ENCODE peak calls at places on chromosomes 4 and X, in eight cellular contexts. R, P, E, V, Q, U, Z and M are unnamed samples.

GRCh38 chr4:182042945-182043344 is 200.3 kb upstream of the TENM3 start:
- DNase-seq in R (no peak), P (no peak), E (no peak), V (no peak), Q (no peak), U (no peak), Z (no peak), M (no peak)

GRCh38 chr4:766152-766515 is 59.8 kb downstream of the CPLX1 start:
- DNase-seq in R (no peak), P (peak; percentile 18), E (peak; percentile 33), V (no peak), Q (no peak), U (no peak), Z (no peak), M (no peak)

GRCh38 chr4:83320548-83320947 is 14.1 kb downstream of the HPSE start:
- DNase-seq in R (peak; percentile 70), P (peak; percentile 32), E (peak; percentile 65), V (no peak), Q (no peak), U (no peak), Z (no peak), M (no peak)

GRCh38 chr4:98838977-98839618 is 89.8 kb downstream of the EIF4E start:
- DNase-seq in R (no peak), P (peak; percentile 56), E (peak; percentile 94), V (peak; percentile 2), Q (no peak), U (no peak), Z (peak; percentile 32), M (no peak)

GRCh38 chr4:722851-723360 is 17.3 kb downstream of the PCGF3 start:
- DNase-seq in R (no peak), P (no peak), E (no peak), V (no peak), Q (no peak), U (no peak), Z (no peak), M (no peak)

GRCh38 chr4:168840988-168841681 is 168.9 kb downstream of the CBR4 start:
- DNase-seq in R (no peak), P (no peak), E (no peak), V (no peak), Q (no peak), U (peak; percentile 87), Z (no peak), M (no peak)

GRCh38 chrX:68694429-68695205 is 47.2 kb downstream of the STARD8 start:
- DNase-seq in R (no peak), P (no peak), E (no peak), V (no peak), Q (peak; percentile 34), U (no peak), Z (no peak), M (no peak)

GRCh38 chr4:16914208-16914607 is 15.8 kb upstream of the LDB2 start:
- DNase-seq in R (no peak), P (peak; percentile 71), E (peak; percentile 63), V (peak; percentile 1), Q (peak; percentile 7), U (peak; percentile 69), Z (no peak), M (no peak)

GRCh38 chr4:140085062-140085622 is 68.8 kb downstream of the MAML3 start:
- DNase-seq in R (no peak), P (no peak), E (no peak), V (no peak), Q (no peak), U (no peak), Z (no peak), M (no peak)

GRCh38 chr4:69731826-69732225 is 28.6 kb downstream of the SULT1B1 start:
- DNase-seq in R (no peak), P (peak; percentile 49), E (peak; percentile 40), V (no peak), Q (no peak), U (no peak), Z (no peak), M (no peak)

GRCh38 chrX:43940811-43941210 is 32.4 kb downstream of the NDP start:
- DNase-seq in R (no peak), P (peak; percentile 65), E (peak; percentile 56), V (peak; percentile 10), Q (no peak), U (peak; percentile 20), Z (no peak), M (no peak)

GRCh38 chr4:103002551-103002950 is 17.0 kb downstream of the SLC9B1 start:
- DNase-seq in R (no peak), P (peak; percentile 36), E (peak; percentile 39), V (no peak), Q (no peak), U (no peak), Z (no peak), M (no peak)

GRCh38 chr4:150668824-150669223 is 86.9 kb downstream of the MAB21L2 start:
- DNase-seq in R (no peak), P (no peak), E (no peak), V (no peak), Q (no peak), U (peak; percentile 20), Z (no peak), M (no peak)

GRCh38 chrX:53728506-53728905 is 42.0 kb upstream of the HUWE1 start:
- DNase-seq in R (no peak), P (no peak), E (no peak), V (no peak), Q (no peak), U (no peak), Z (no peak), M (no peak)

GRCh38 chr4:107519057-107519456 is 201.0 kb downstream of the PAPSS1 start:
- DNase-seq in R (no peak), P (peak; percentile 41), E (peak; percentile 52), V (peak; percentile 27), Q (peak; percentile 42), U (peak; percentile 64), Z (peak; percentile 19), M (no peak)

GRCh38 chrX:35442421-35442820 is 355.7 kb upstream of the MAGEB16 start:
- DNase-seq in R (no peak), P (no peak), E (no peak), V (no peak), Q (no peak), U (no peak), Z (no peak), M (no peak)

GRCh38 chrX:80223922-80224579 is 196.2 kb upstream of the TENT5D start:
- DNase-seq in R (no peak), P (peak; percentile 8), E (peak; percentile 8), V (no peak), Q (no peak), U (peak; percentile 17), Z (no peak), M (no peak)

GRCh38 chr4:186829740-186830449 is 106.2 kb upstream of the FAT1 start:
- DNase-seq in R (no peak), P (peak; percentile 77), E (peak; percentile 92), V (no peak), Q (peak; percentile 97), U (no peak), Z (peak; percentile 82), M (no peak)

GRCh38 chrX:153828723-153829548 is 1.4 kb downstream of the PDZD4 start:
- DNase-seq in R (no peak), P (no peak), E (peak; percentile 15), V (no peak), Q (no peak), U (peak; percentile 74), Z (no peak), M (peak; percentile 28)

GRCh38 chr4:103934178-103934789 is 214.5 kb upstream of the TACR3 start:
- DNase-seq in R (no peak), P (peak; percentile 68), E (peak; percentile 58), V (peak; percentile 16), Q (peak; percentile 67), U (peak; percentile 73), Z (peak; percentile 58), M (peak; percentile 63)

GRCh38 chr4:96916731-96917130 is 1076.8 kb downstream of the PDHA2 start:
- DNase-seq in R (no peak), P (no peak), E (no peak), V (no peak), Q (no peak), U (peak; percentile 44), Z (no peak), M (no peak)
- TF ChIP-seq CTCF in R (no peak), P (no peak), E (no peak), V (no peak), Q (no peak), U (no peak), Z (no peak), M (no peak)

GRCh38 chrX:135295238-135295943 is 13.9 kb upstream of the ETDC start:
- DNase-seq in R (peak; percentile 52), P (peak; percentile 22), E (peak; percentile 55), V (no peak), Q (peak; percentile 79), U (peak; percentile 80), Z (no peak), M (peak; percentile 63)
- TF ChIP-seq CTCF in R (no peak), P (peak; percentile 35), E (peak; percentile 43), V (no peak), Q (no peak), U (peak; percentile 27), Z (no peak), M (peak; percentile 9)

GRCh38 chrX:133007458-133007857 is 49.0 kb upstream of the HS6ST2 start:
- DNase-seq in R (no peak), P (no peak), E (no peak), V (no peak), Q (no peak), U (no peak), Z (no peak), M (no peak)

GRCh38 chrX:133005616-133006015 is 47.2 kb upstream of the HS6ST2 start:
- DNase-seq in R (no peak), P (no peak), E (no peak), V (no peak), Q (no peak), U (no peak), Z (no peak), M (no peak)

GRCh38 chrX:133005038-133005437 is 46.6 kb upstream of the HS6ST2 start:
- DNase-seq in R (no peak), P (peak; percentile 9), E (peak; percentile 13), V (peak; percentile 2), Q (peak; percentile 11), U (peak; percentile 29), Z (no peak), M (peak; percentile 8)
- TF ChIP-seq CTCF in R (peak; percentile 48), P (peak; percentile 59), E (peak; percentile 55), V (peak; percentile 78), Q (peak; percentile 76), U (peak; percentile 73), Z (peak; percentile 47), M (peak; percentile 41)

GRCh38 chrX:133177202-133177601 is 41.0 kb downstream of the TFDP3 start:
- DNase-seq in R (no peak), P (no peak), E (no peak), V (no peak), Q (peak; percentile 8), U (no peak), Z (no peak), M (no peak)

DNA sequence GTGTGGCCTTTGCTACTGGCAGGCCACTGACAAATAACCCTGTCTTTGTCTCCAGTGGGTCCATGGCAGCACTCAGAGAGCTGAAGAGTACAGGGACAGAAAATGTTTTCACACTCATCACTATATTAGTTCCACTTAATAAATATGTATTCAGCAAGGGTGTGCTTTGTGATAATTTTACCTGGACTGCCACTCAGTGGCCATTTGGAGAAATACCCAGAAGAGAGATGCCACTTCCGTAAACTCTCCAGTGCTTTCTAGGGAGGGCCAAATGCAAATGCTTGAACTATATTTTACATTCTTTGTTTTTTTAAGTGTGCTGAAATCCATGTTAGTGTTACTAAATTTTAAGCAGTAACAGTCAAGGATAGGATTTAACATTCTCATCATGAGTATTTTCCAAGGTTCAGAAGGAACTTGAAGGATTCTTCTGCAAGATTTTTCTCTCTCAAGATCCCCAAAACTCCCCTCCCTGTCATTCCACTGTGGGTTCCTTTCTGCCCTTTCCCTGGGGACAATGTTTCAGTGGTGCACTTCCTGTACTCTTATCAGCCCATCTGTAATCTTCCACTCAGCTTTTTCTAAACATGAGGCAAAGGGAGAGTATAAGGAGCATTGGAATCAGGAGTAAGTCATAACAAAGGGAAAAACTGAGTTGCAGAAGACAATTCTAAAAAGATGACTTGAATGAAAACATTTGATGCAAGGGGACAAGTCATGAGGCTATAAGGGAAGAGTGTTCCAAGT is 46.0 kb downstream of the TFDP3 start:
- DNase-seq in R (no peak), P (peak; percentile 4), E (peak; percentile 6), V (peak; percentile 40), Q (peak; percentile 44), U (peak; percentile 33), Z (peak; percentile 22), M (no peak)
- TF ChIP-seq CTCF in R (peak; percentile 43), P (no peak), E (peak; percentile 18), V (peak; percentile 45), Q (peak; percentile 44), U (peak; percentile 63), Z (peak; percentile 51), M (peak; percentile 36)